ENCODE peak calls at places on chromosomes 7 and 10, in six cellular contexts. One of them, this sample, is unnamed.
A peak's percentile ranks its signal among the peaks of the same experiment; 100 is the strongest.

GRCh38 chr10:28365840-28366239 is 63.0 kb upstream of the MPP7 start:
- DNase-seq in CD4-positive, alpha-beta T cell: no peak
- DNase-seq in dorsolateral prefrontal cortex: no peak
- DNase-seq in GM13976: no peak
- DNase-seq in neural crest cell: no peak
- DNase-seq in nephron progenitor cell: no peak
- DNase-seq in this sample: no peak

GRCh38 chr7:150685219-150686029 is at the start of gene GIMAP2:
- DNase-seq in CD4-positive, alpha-beta T cell: peak; percentile 28
- DNase-seq in GM13976: peak; percentile 55
- DNase-seq in dorsolateral prefrontal cortex: no peak
- DNase-seq in neural crest cell: no peak
- DNase-seq in nephron progenitor cell: no peak
- DNase-seq in this sample: no peak

GRCh38 chr7:150665075-150665794 is 20.3 kb upstream of the GIMAP2 start:
- DNase-seq in nephron progenitor cell: no peak
- DNase-seq in CD4-positive, alpha-beta T cell: peak; percentile 18
- DNase-seq in GM13976: no peak
- DNase-seq in neural crest cell: no peak
- DNase-seq in dorsolateral prefrontal cortex: no peak
- DNase-seq in this sample: no peak

GRCh38 chr7:84603545-84603944 is 409.0 kb upstream of the SEMA3A start:
- DNase-seq in CD4-positive, alpha-beta T cell: no peak
- DNase-seq in GM13976: no peak
- DNase-seq in dorsolateral prefrontal cortex: no peak
- DNase-seq in neural crest cell: no peak
- DNase-seq in nephron progenitor cell: no peak
- DNase-seq in this sample: no peak

GRCh38 chr7:17492437-17492836 is 194.0 kb downstream of the AHR start:
- DNase-seq in CD4-positive, alpha-beta T cell: no peak
- DNase-seq in nephron progenitor cell: no peak
- DNase-seq in dorsolateral prefrontal cortex: no peak
- DNase-seq in neural crest cell: no peak
- DNase-seq in GM13976: no peak
- DNase-seq in this sample: no peak

GRCh38 chr7:108836246-108836645 is 266.6 kb downstream of the DNAJB9 start:
- DNase-seq in CD4-positive, alpha-beta T cell: no peak
- DNase-seq in neural crest cell: no peak
- DNase-seq in GM13976: no peak
- DNase-seq in dorsolateral prefrontal cortex: no peak
- DNase-seq in nephron progenitor cell: no peak
- DNase-seq in this sample: no peak

GRCh38 chr7:123060446-123060845 is 64.9 kb upstream of the TAS2R16 start:
- DNase-seq in CD4-positive, alpha-beta T cell: no peak
- DNase-seq in nephron progenitor cell: no peak
- DNase-seq in dorsolateral prefrontal cortex: no peak
- DNase-seq in GM13976: no peak
- DNase-seq in neural crest cell: no peak
- DNase-seq in this sample: no peak

GRCh38 chr7:33933611-33934281 is 28.4 kb downstream of the BMPER start:
- DNase-seq in neural crest cell: no peak
- DNase-seq in GM13976: no peak
- DNase-seq in dorsolateral prefrontal cortex: no peak
- DNase-seq in nephron progenitor cell: no peak
- DNase-seq in CD4-positive, alpha-beta T cell: no peak
- DNase-seq in this sample: no peak

GRCh38 chr10:15739437-15739970 is 19.8 kb upstream of the ITGA8 start:
- DNase-seq in GM13976: no peak
- DNase-seq in neural crest cell: no peak
- DNase-seq in nephron progenitor cell: no peak
- DNase-seq in CD4-positive, alpha-beta T cell: no peak
- DNase-seq in dorsolateral prefrontal cortex: no peak
- DNase-seq in this sample: no peak

GRCh38 chr7:78161781-78162180 is 363.2 kb downstream of the PHTF2 start:
- DNase-seq in GM13976: no peak
- DNase-seq in nephron progenitor cell: no peak
- DNase-seq in neural crest cell: no peak
- DNase-seq in CD4-positive, alpha-beta T cell: no peak
- DNase-seq in dorsolateral prefrontal cortex: no peak
- DNase-seq in this sample: no peak

GRCh38 chr7:65827366-65827765 is 45.5 kb upstream of the VKORC1L1 start:
- DNase-seq in neural crest cell: no peak
- DNase-seq in dorsolateral prefrontal cortex: no peak
- DNase-seq in GM13976: no peak
- DNase-seq in CD4-positive, alpha-beta T cell: no peak
- DNase-seq in nephron progenitor cell: no peak
- DNase-seq in this sample: no peak

GRCh38 chr10:100562806-100563293 is 27.1 kb downstream of the HIF1AN start:
- DNase-seq in CD4-positive, alpha-beta T cell: no peak
- DNase-seq in neural crest cell: peak; percentile 14
- DNase-seq in nephron progenitor cell: peak; percentile 64
- DNase-seq in dorsolateral prefrontal cortex: no peak
- DNase-seq in GM13976: no peak
- DNase-seq in this sample: peak; percentile 67
- TF ChIP-seq CTCF in CD4-positive, alpha-beta T cell: no peak
- TF ChIP-seq CTCF in neural crest cell: peak; percentile 37
- TF ChIP-seq CTCF in nephron progenitor cell: peak; percentile 50
- TF ChIP-seq CTCF in dorsolateral prefrontal cortex: no peak
- TF ChIP-seq CTCF in GM13976: no peak
- TF ChIP-seq CTCF in this sample: no peak

GRCh38 chr10:101444058-101444457 is 90.1 kb downstream of the BTRC start:
- DNase-seq in CD4-positive, alpha-beta T cell: no peak
- DNase-seq in neural crest cell: no peak
- DNase-seq in dorsolateral prefrontal cortex: no peak
- DNase-seq in nephron progenitor cell: no peak
- DNase-seq in GM13976: no peak
- DNase-seq in this sample: no peak
- TF ChIP-seq CTCF in CD4-positive, alpha-beta T cell: peak; percentile 22
- TF ChIP-seq CTCF in neural crest cell: peak; percentile 55
- TF ChIP-seq CTCF in dorsolateral prefrontal cortex: peak; percentile 17
- TF ChIP-seq CTCF in nephron progenitor cell: no peak
- TF ChIP-seq CTCF in GM13976: no peak
- TF ChIP-seq CTCF in this sample: peak; percentile 42

GRCh38 chr10:35470967-35471366 is 134.2 kb upstream of the GJD4 start:
- DNase-seq in GM13976: no peak
- DNase-seq in neural crest cell: no peak
- DNase-seq in CD4-positive, alpha-beta T cell: no peak
- DNase-seq in nephron progenitor cell: no peak
- DNase-seq in dorsolateral prefrontal cortex: no peak
- DNase-seq in this sample: no peak

GRCh38 chr10:35466661-35467060 is 130.4 kb downstream of the CCNY start:
- DNase-seq in GM13976: no peak
- DNase-seq in nephron progenitor cell: no peak
- DNase-seq in CD4-positive, alpha-beta T cell: no peak
- DNase-seq in dorsolateral prefrontal cortex: no peak
- DNase-seq in neural crest cell: no peak
- DNase-seq in this sample: no peak

GRCh38 chr10:35467186-35467585 is 130.9 kb downstream of the CCNY start:
- DNase-seq in neural crest cell: no peak
- DNase-seq in nephron progenitor cell: no peak
- DNase-seq in GM13976: no peak
- DNase-seq in CD4-positive, alpha-beta T cell: no peak
- DNase-seq in dorsolateral prefrontal cortex: no peak
- DNase-seq in this sample: no peak

GRCh38 chr10:35470535-35470934 is 134.2 kb downstream of the CCNY start:
- DNase-seq in nephron progenitor cell: no peak
- DNase-seq in GM13976: no peak
- DNase-seq in CD4-positive, alpha-beta T cell: no peak
- DNase-seq in dorsolateral prefrontal cortex: peak; percentile 73
- DNase-seq in neural crest cell: no peak
- DNase-seq in this sample: peak; percentile 33

DNA sequence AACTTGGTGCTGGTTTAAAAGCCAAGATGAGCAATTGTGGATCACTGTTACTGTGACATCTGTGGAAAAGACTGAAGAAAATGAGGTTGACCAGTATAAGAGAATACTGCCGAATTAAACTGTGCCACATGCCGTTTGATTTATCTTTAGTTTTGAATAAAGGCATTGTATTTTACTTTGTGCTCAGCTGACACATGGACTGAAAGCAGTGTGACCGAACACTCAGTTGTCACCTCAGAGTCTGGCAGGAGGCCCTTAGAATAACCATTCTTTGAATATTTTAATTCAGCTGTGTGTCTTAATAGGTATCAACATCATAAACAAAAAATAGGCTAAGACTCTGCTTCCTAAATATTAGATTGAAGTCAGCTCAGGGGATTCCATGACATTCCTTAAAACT is 133.7 kb upstream of the GJD4 start:
- DNase-seq in neural crest cell: no peak
- DNase-seq in GM13976: no peak
- DNase-seq in nephron progenitor cell: no peak
- DNase-seq in dorsolateral prefrontal cortex: no peak
- DNase-seq in CD4-positive, alpha-beta T cell: no peak
- DNase-seq in this sample: no peak
- TF ChIP-seq CTCF in neural crest cell: no peak
- TF ChIP-seq CTCF in GM13976: no peak
- TF ChIP-seq CTCF in nephron progenitor cell: no peak
- TF ChIP-seq CTCF in dorsolateral prefrontal cortex: no peak
- TF ChIP-seq CTCF in CD4-positive, alpha-beta T cell: no peak
- TF ChIP-seq CTCF in this sample: no peak

GRCh38 chr7:68729361-68729760 is 868.9 kb upstream of the AUTS2 start:
- DNase-seq in nephron progenitor cell: no peak
- DNase-seq in GM13976: no peak
- DNase-seq in dorsolateral prefrontal cortex: no peak
- DNase-seq in CD4-positive, alpha-beta T cell: no peak
- DNase-seq in neural crest cell: no peak
- DNase-seq in this sample: no peak

GRCh38 chr7:68726386-68726785 is 871.9 kb upstream of the AUTS2 start:
- DNase-seq in CD4-positive, alpha-beta T cell: no peak
- DNase-seq in nephron progenitor cell: no peak
- DNase-seq in dorsolateral prefrontal cortex: no peak
- DNase-seq in GM13976: no peak
- DNase-seq in neural crest cell: no peak
- DNase-seq in this sample: no peak

GRCh38 chr7:68724965-68725364 is 873.3 kb upstream of the AUTS2 start:
- DNase-seq in neural crest cell: no peak
- DNase-seq in dorsolateral prefrontal cortex: no peak
- DNase-seq in GM13976: no peak
- DNase-seq in CD4-positive, alpha-beta T cell: no peak
- DNase-seq in nephron progenitor cell: no peak
- DNase-seq in this sample: no peak

GRCh38 chr7:68722044-68722443 is 876.2 kb upstream of the AUTS2 start:
- DNase-seq in dorsolateral prefrontal cortex: no peak
- DNase-seq in GM13976: no peak
- DNase-seq in CD4-positive, alpha-beta T cell: no peak
- DNase-seq in nephron progenitor cell: no peak
- DNase-seq in neural crest cell: no peak
- DNase-seq in this sample: no peak

DNA sequence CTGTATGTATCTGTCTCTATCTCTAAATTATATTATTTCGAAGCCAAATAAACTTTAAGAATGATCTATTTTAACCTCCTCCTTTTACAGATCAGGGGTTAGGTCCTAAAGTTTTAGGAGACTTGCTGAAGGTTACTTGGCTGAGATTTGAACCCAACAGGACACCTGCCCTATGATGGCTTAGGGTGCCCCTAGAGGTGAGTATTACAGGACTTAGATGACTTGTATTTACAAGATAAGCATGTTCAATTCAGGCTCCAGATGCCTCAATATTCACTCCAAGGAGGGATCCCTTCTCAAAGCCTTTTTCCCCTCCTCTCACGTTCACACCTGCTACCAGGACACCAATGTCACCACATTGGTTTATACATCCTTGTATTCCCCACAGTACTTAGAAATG is 872.4 kb upstream of the AUTS2 start:
- DNase-seq in neural crest cell: no peak
- DNase-seq in nephron progenitor cell: no peak
- DNase-seq in dorsolateral prefrontal cortex: no peak
- DNase-seq in CD4-positive, alpha-beta T cell: no peak
- DNase-seq in GM13976: no peak
- DNase-seq in this sample: no peak
- TF ChIP-seq CTCF in neural crest cell: no peak
- TF ChIP-seq CTCF in nephron progenitor cell: no peak
- TF ChIP-seq CTCF in dorsolateral prefrontal cortex: no peak
- TF ChIP-seq CTCF in CD4-positive, alpha-beta T cell: no peak
- TF ChIP-seq CTCF in GM13976: no peak
- TF ChIP-seq CTCF in this sample: no peak

GRCh38 chr10:100009283-100009792 is 409 bp downstream of the DNMBP start:
- DNase-seq in dorsolateral prefrontal cortex: peak; percentile 28
- DNase-seq in CD4-positive, alpha-beta T cell: no peak
- DNase-seq in neural crest cell: peak; percentile 53
- DNase-seq in GM13976: no peak
- DNase-seq in nephron progenitor cell: no peak
- DNase-seq in this sample: peak; percentile 9
- TF ChIP-seq CTCF in dorsolateral prefrontal cortex: peak; percentile 30
- TF ChIP-seq CTCF in CD4-positive, alpha-beta T cell: peak; percentile 31
- TF ChIP-seq CTCF in neural crest cell: no peak
- TF ChIP-seq CTCF in GM13976: peak; percentile 70
- TF ChIP-seq CTCF in nephron progenitor cell: no peak
- TF ChIP-seq CTCF in this sample: no peak

DNA sequence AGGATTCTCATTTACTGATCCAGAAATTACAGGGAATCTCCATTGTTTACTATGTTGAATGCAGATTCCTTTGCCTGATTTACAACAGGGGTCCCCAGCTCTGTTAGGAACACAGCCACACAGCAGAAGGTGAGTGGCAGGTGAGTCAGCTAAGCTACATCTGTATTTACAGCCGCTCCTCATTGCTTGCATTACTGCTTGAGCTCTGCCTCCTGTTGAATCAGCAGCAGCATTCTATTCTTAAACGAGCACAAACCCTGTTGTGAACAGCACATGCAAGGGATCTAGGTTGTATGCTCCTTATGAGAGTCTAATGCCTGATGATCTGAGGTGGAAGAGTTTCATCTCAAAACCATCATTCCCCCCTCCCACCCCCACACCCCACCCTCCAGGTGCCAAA is 23.3 kb upstream of the CELF2 start:
- DNase-seq in neural crest cell: no peak
- DNase-seq in CD4-positive, alpha-beta T cell: no peak
- DNase-seq in nephron progenitor cell: no peak
- DNase-seq in dorsolateral prefrontal cortex: no peak
- DNase-seq in GM13976: no peak
- DNase-seq in this sample: no peak
- TF ChIP-seq CTCF in neural crest cell: no peak
- TF ChIP-seq CTCF in CD4-positive, alpha-beta T cell: no peak
- TF ChIP-seq CTCF in nephron progenitor cell: no peak
- TF ChIP-seq CTCF in dorsolateral prefrontal cortex: no peak
- TF ChIP-seq CTCF in GM13976: no peak
- TF ChIP-seq CTCF in this sample: no peak

GRCh38 chr10:48550977-48551376 is 53.9 kb downstream of the ARHGAP22 start:
- DNase-seq in GM13976: no peak
- DNase-seq in CD4-positive, alpha-beta T cell: no peak
- DNase-seq in dorsolateral prefrontal cortex: peak; percentile 21
- DNase-seq in neural crest cell: no peak
- DNase-seq in nephron progenitor cell: no peak
- DNase-seq in this sample: no peak

GRCh38 chr10:48554246-48554645 is 50.6 kb downstream of the ARHGAP22 start:
- DNase-seq in GM13976: no peak
- DNase-seq in nephron progenitor cell: no peak
- DNase-seq in CD4-positive, alpha-beta T cell: no peak
- DNase-seq in dorsolateral prefrontal cortex: no peak
- DNase-seq in neural crest cell: no peak
- DNase-seq in this sample: no peak

GRCh38 chr10:48550071-48550691 is 54.7 kb downstream of the ARHGAP22 start:
- DNase-seq in nephron progenitor cell: no peak
- DNase-seq in dorsolateral prefrontal cortex: no peak
- DNase-seq in GM13976: no peak
- DNase-seq in CD4-positive, alpha-beta T cell: no peak
- DNase-seq in neural crest cell: no peak
- DNase-seq in this sample: no peak

GRCh38 chr10:48552946-48553564 is 51.8 kb downstream of the ARHGAP22 start:
- DNase-seq in CD4-positive, alpha-beta T cell: no peak
- DNase-seq in GM13976: no peak
- DNase-seq in dorsolateral prefrontal cortex: peak; percentile 26
- DNase-seq in nephron progenitor cell: no peak
- DNase-seq in neural crest cell: no peak
- DNase-seq in this sample: no peak

GRCh38 chr10:48551796-48552591 is 52.9 kb downstream of the ARHGAP22 start:
- DNase-seq in GM13976: peak; percentile 79
- DNase-seq in nephron progenitor cell: peak; percentile 40
- DNase-seq in CD4-positive, alpha-beta T cell: no peak
- DNase-seq in neural crest cell: peak; percentile 35
- DNase-seq in dorsolateral prefrontal cortex: peak; percentile 54
- DNase-seq in this sample: peak; percentile 36
- TF ChIP-seq CTCF in GM13976: peak; percentile 56
- TF ChIP-seq CTCF in nephron progenitor cell: peak; percentile 70
- TF ChIP-seq CTCF in CD4-positive, alpha-beta T cell: peak; percentile 40
- TF ChIP-seq CTCF in neural crest cell: peak; percentile 80
- TF ChIP-seq CTCF in dorsolateral prefrontal cortex: peak; percentile 90
- TF ChIP-seq CTCF in this sample: peak; percentile 76